ENCODE peak calls at places on chromosomes 2 and 18, in five cellular contexts. B is H1, R is H9, V is mesenchymal stem cell, X is trophoblast cell. S is an unnamed sample.
A peak's percentile ranks its signal among the peaks of the same experiment; 100 is the strongest.

GRCh38 chr18:69490072-69490471 is 89.4 kb downstream of the DOK6 start:
- DNase-seq in X (no peak), V (no peak), R (no peak), B (no peak), S (no peak)

GRCh38 chr2:35873921-35874320 is 481.7 kb upstream of the CRIM1 start:
- DNase-seq in R (no peak), B (no peak), V (no peak), X (no peak), S (no peak)

GRCh38 chr2:10844083-10844482 is 31.5 kb upstream of the PDIA6 start:
- DNase-seq in X (peak; percentile 94), V (peak; percentile 77), R (peak; percentile 94), B (peak; percentile 49), S (no peak)

GRCh38 chr2:239037559-239037910 is 189.7 kb downstream of the TWIST2 start:
- DNase-seq in B (no peak), V (no peak), X (no peak), R (no peak), S (no peak)

GRCh38 chr2:157866666-157867642 is 9.2 kb downstream of the ACVR1 start:
- DNase-seq in R (no peak), X (no peak), B (no peak), V (no peak), S (no peak)

GRCh38 chr2:73701968-73702665 is 35.0 kb downstream of the TPRKB start:
- DNase-seq in X (no peak), V (no peak), B (no peak), R (no peak), S (no peak)

GRCh38 chr18:58762781-58763171 is 91.5 kb downstream of the MALT1 start:
- DNase-seq in V (no peak), R (peak; percentile 32), X (no peak), B (no peak), S (no peak)

GRCh38 chr2:20074001-20074648 is 22.7 kb upstream of the LAPTM4A start:
- DNase-seq in B (no peak), R (no peak), X (no peak), V (no peak), S (no peak)

GRCh38 chr2:157473585-157473984 is 29.7 kb upstream of the CYTIP start:
- DNase-seq in B (no peak), R (no peak), X (no peak), V (no peak), S (no peak)

GRCh38 chr18:34077599-34077998 is 147.1 kb downstream of the NOL4 start:
- DNase-seq in R (no peak), B (no peak), V (no peak), X (no peak), S (no peak)

DNA sequence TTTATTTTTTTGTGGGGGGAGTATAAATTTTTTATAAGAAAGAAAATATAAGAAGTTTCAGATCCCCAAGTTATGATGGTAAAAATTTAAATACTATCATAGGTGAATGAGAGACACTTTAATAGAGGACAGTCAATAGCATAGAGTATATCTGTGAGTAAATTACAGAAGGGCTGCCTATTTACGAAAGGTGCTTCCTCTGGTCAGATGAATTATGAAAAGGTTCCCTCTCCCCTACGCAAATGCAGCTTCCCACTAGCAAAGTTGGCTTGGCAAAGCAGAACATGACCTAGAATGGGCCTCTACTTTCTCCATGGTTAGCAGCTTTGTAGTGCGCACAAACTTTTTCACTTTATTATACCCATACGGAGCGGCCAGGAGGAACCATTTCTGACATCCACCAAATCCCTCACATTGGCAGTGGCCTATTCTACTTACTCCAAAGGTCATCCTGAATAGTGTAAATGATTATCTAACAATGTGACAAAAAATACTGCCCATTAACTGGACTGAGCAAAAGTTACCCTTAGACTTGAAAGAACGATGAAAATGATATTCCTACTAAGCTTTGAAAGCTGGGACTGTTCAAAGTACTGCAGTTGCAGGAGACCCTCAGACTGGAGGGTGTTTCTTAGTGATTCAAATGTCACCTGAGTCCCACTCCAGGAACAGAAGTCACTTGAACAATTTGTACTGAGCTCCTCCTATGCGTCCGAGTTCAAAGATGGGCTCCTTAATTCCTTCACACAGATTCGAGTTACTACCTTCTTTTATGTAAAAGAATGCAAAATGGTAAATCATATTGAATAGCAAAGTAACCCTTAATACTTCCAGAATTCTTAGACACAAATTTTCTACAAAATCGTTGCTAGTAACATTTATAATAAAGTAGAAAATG is 148.5 kb downstream of the NOL4 start:
- DNase-seq in V (no peak), R (no peak), B (no peak), X (no peak), S (no peak)
- H3K79me1 ChIP-seq in V (no peaks in the 10 kb centered on the region), R (no peaks in the 10 kb centered on the region), B (no peaks in the 10 kb centered on the region), X (no peaks in the 10 kb centered on the region), S (no peaks in the 10 kb centered on the region)

DNA sequence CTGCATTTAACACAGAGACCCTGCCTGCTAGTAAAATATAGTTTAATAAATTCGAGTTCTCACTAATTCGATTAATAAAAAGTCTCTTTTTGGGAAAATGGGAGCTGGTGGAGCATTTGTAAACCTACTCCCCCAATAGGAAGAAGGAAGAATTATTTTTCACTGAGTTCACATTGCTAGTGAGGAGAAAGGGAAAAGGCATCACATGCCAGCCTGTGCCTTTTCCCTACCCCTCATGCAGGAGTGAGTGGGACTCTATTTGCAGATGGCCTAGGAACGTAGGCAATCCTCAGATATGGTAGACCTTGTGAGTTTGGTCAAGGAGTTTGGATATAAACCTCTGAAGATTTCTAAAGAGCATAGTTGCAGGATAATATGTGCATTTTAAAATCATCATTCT is 218.4 kb upstream of the TRIB2 start:
- DNase-seq in R (no peak), X (no peak), B (no peak), V (no peak), S (no peak)
- H2BK12ac ChIP-seq in R (no peak overlapping the region), X (no peak overlapping the region), B (no peak overlapping the region), V (no peak overlapping the region), S (no peak overlapping the region)

DNA sequence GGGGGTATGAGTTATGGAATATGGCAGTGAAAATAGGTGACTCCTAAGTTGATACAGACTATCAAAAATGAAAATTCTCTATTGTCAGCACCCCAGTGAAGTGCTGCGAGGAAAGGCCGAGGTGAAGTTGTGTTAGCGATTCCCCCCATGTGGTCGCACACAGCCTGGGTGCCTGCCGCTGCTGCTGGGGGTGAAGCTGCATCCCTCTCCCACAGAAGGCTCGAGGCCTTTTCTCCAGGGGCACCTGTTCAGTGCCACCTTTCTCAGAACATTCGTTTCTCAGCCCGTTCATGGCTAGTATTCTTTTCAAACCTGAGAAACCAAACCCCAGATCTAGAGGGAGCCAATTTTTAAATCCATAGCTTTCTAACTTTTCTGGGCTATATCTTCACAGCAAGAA is 23.8 kb downstream of the HK2 start:
- DNase-seq in V (no peak), X (no peak), B (no peak), R (no peak), S (no peak)
- H3K79me1 ChIP-seq in V (no peaks in the 10 kb centered on the region), X (no peaks in the 10 kb centered on the region), B (peaks cover 11% of the 10 kb centered on the region), R (no peaks in the 10 kb centered on the region), S (peaks cover under 1% of the 10 kb centered on the region)

GRCh38 chr2:144470334-144470733 is 49.6 kb downstream of the ZEB2 start:
- DNase-seq in X (no peak), V (no peak), B (no peak), R (no peak), S (no peak)

GRCh38 chr2:144472911-144473310 is 47.0 kb downstream of the ZEB2 start:
- DNase-seq in X (no peak), B (no peak), V (no peak), R (no peak), S (no peak)

GRCh38 chr2:144472046-144472412 is 47.9 kb downstream of the ZEB2 start:
- DNase-seq in X (no peak), B (no peak), R (no peak), V (no peak), S (no peak)

GRCh38 chr2:144470819-144471218 is 49.1 kb downstream of the ZEB2 start:
- DNase-seq in B (no peak), R (no peak), V (no peak), X (no peak), S (no peak)

DNA sequence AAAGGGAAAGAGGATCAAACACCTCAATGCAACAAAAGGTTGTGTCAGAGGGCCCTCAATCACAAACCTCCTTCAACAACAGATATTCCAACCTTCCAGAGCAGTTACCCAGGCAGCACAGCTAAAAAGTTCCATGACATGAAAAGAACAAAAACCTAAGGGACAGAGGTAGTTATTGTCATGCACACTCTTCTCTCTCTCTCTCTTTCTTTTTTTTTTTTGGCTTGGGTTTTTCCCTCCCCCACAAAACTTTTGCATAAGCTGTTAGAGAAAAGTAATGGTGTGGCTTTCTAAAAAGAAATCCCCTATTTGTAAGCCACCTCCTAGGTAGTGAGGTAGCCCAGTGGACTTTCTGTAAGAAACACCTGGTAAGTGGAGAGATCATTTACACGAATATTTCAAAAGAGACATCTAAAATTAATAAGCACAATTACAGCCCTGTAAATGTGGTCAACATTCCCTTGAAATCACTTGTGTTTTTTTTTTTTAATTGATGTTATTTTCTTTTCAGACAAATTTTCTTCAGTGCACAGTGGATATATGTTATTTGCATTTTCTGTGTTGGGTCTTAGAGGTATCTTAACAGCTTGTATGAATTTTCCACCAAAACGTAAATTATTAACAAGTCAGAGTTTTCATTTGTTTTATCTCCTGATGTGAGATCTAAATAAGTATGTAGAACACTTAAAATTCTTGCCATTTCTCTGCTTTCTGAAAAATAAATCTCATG is 48.4 kb downstream of the ZEB2 start:
- DNase-seq in B (no peak), X (no peak), V (no peak), R (no peak), S (no peak)
- H2BK12ac ChIP-seq in B (no peak overlapping the region), X (no peak overlapping the region), V (no peak overlapping the region), R (no peak overlapping the region), S (no peak overlapping the region)